ENCODE peak calls at places on chromosomes 16 and 17, in eight cellular contexts. One of them, this sample, is unnamed.

GRCh38 chr16:10967981-10968380 is 23.6 kb downstream of the CLEC16A start:
- DNase-seq in foreskin keratinocyte: no peak
- DNase-seq in HL-60: no peak
- DNase-seq in HTR-8/SVneo: no peak
- DNase-seq in left ventricle myocardium inferior: no peak
- DNase-seq in EL: no peak
- DNase-seq in right lobe of liver: no peak
- DNase-seq in A549: no peak
- DNase-seq in this sample: no peak

GRCh38 chr16:55051571-55051970 is 120.9 kb downstream of the IRX5 start:
- DNase-seq in foreskin keratinocyte: no peak
- DNase-seq in HL-60: no peak
- DNase-seq in HTR-8/SVneo: no peak
- DNase-seq in left ventricle myocardium inferior: no peak
- DNase-seq in EL: no peak
- DNase-seq in right lobe of liver: no peak
- DNase-seq in A549: no peak
- DNase-seq in this sample: no peak

GRCh38 chr16:84068783-84069464 is 26.3 kb upstream of the SLC38A8 start:
- DNase-seq in foreskin keratinocyte: no peak
- DNase-seq in HL-60: no peak
- DNase-seq in HTR-8/SVneo: no peak
- DNase-seq in left ventricle myocardium inferior: no peak
- DNase-seq in EL: no peak
- DNase-seq in right lobe of liver: no peak
- DNase-seq in A549: no peak
- DNase-seq in this sample: no peak

GRCh38 chr17:71338396-71338795 is 782.4 kb upstream of the SOX9 start:
- DNase-seq in foreskin keratinocyte: no peak
- DNase-seq in HL-60: peak; percentile 56
- DNase-seq in HTR-8/SVneo: no peak
- DNase-seq in left ventricle myocardium inferior: no peak
- DNase-seq in EL: peak; percentile 58
- DNase-seq in right lobe of liver: no peak
- DNase-seq in A549: peak; percentile 20
- DNase-seq in this sample: no peak

GRCh38 chr16:1859650-1860049 is 12.3 kb downstream of the MEIOB start:
- DNase-seq in foreskin keratinocyte: no peak
- DNase-seq in HL-60: no peak
- DNase-seq in HTR-8/SVneo: no peak
- DNase-seq in left ventricle myocardium inferior: no peak
- DNase-seq in EL: no peak
- DNase-seq in right lobe of liver: no peak
- DNase-seq in A549: no peak
- DNase-seq in this sample: no peak

GRCh38 chr17:33038740-33039139 is 47.1 kb downstream of the SPACA3 start:
- DNase-seq in foreskin keratinocyte: no peak
- DNase-seq in HL-60: no peak
- DNase-seq in HTR-8/SVneo: no peak
- DNase-seq in left ventricle myocardium inferior: no peak
- DNase-seq in EL: peak; percentile 39
- DNase-seq in right lobe of liver: no peak
- DNase-seq in A549: peak; percentile 65
- DNase-seq in this sample: no peak

GRCh38 chr16:2752850-2753522 is 548 bp downstream of the SRRM2 start:
- DNase-seq in foreskin keratinocyte: no peak
- DNase-seq in HL-60: peak; percentile 76
- DNase-seq in HTR-8/SVneo: peak; percentile 73
- DNase-seq in left ventricle myocardium inferior: peak; percentile 87
- DNase-seq in EL: peak; percentile 79
- DNase-seq in right lobe of liver: peak; percentile 90
- DNase-seq in A549: peak; percentile 90
- DNase-seq in this sample: no peak

GRCh38 chr17:81285179-81285878 is 9.8 kb downstream of the SLC38A10 start:
- DNase-seq in foreskin keratinocyte: no peak
- DNase-seq in HL-60: peak; percentile 86
- DNase-seq in HTR-8/SVneo: no peak
- DNase-seq in left ventricle myocardium inferior: peak; percentile 84
- DNase-seq in EL: peak; percentile 58
- DNase-seq in right lobe of liver: peak; percentile 89
- DNase-seq in A549: no peak
- DNase-seq in this sample: peak; percentile 37

GRCh38 chr17:60160829-60161501 is 11.2 kb downstream of the CA4 start:
- DNase-seq in foreskin keratinocyte: no peak
- DNase-seq in HL-60: no peak
- DNase-seq in HTR-8/SVneo: no peak
- DNase-seq in left ventricle myocardium inferior: no peak
- DNase-seq in EL: no peak
- DNase-seq in right lobe of liver: no peak
- DNase-seq in A549: no peak
- DNase-seq in this sample: no peak

GRCh38 chr17:48756816-48757215 is 28.3 kb upstream of the HOXB13 start:
- DNase-seq in foreskin keratinocyte: no peak
- DNase-seq in HL-60: peak; percentile 11
- DNase-seq in HTR-8/SVneo: no peak
- DNase-seq in left ventricle myocardium inferior: no peak
- DNase-seq in EL: no peak
- DNase-seq in right lobe of liver: no peak
- DNase-seq in A549: no peak
- DNase-seq in this sample: no peak

This sample was measured in T-helper 9 cell.